ENCODE peak calls at places on chromosomes 3 and 15, in five cellular contexts. B is ovary, K is stomach, A is breast epithelium, Z is A549. F is an unnamed sample.

GRCh38 chr3:128620268-128620691 is 30.3 kb downstream of the RPN1 start:
- DNase-seq in Z (no peak), K (no peak), A (peak), B (no peak), F (no peak)

GRCh38 chr3:14522129-14522691 is 17.9 kb downstream of the GRIP2 start:
- DNase-seq in B (peak), A (peak), K (no peak), Z (no peak), F (peak)

GRCh38 chr15:95663156-95663831 is 667.2 kb upstream of the NR2F2 start:
- DNase-seq in K (no peak), Z (no peak), A (no peak), B (no peak), F (no peak)

GRCh38 chr3:55669133-55669532 is 182.0 kb upstream of the WNT5A start:
- DNase-seq in A (no peak), K (no peak), Z (no peak), B (no peak), F (no peak)

GRCh38 chr3:16404349-16404895 is 109.1 kb downstream of the RFTN1 start:
- DNase-seq in A (no peak), Z (no peak), K (no peak), B (no peak), F (no peak)

GRCh38 chr3:28053759-28054158 is 187.7 kb upstream of the CMC1 start:
- DNase-seq in K (no peak), B (no peak), Z (peak), A (no peak), F (no peak)

GRCh38 chr3:70256566-70256965 is 55.9 kb downstream of the MDFIC2 start:
- DNase-seq in B (no peak), A (no peak), K (no peak), Z (no peak), F (no peak)

GRCh38 chr15:66803182-66803729 is 101.2 kb downstream of the SMAD6 start:
- DNase-seq in B (peak), Z (peak), K (peak), A (peak), F (peak)

GRCh38 chr3:12177131-12177530 is 18.4 kb upstream of the TIMP4 start:
- DNase-seq in K (no peak), B (no peak), Z (no peak), A (no peak), F (no peak)

GRCh38 chr3:177596822-177597271 is 399.6 kb upstream of the TBL1XR1 start:
- DNase-seq in Z (no peak), B (no peak), A (no peak), K (no peak), F (no peak)

GRCh38 chr3:66115858-66116654 is 77.3 kb upstream of the MAGI1 start:
- DNase-seq in K (peak), Z (peak), B (no peak), A (peak), F (peak)

GRCh38 chr15:42046597-42046996 is 25.8 kb upstream of the PLA2G4E start:
- DNase-seq in A (no peak), K (no peak), Z (peak), B (no peak), F (no peak)

GRCh38 chr15:68833734-68834334 is 13.1 kb upstream of the ANP32A start:
- DNase-seq in K (no peak), A (no peak), Z (no peak), B (no peak), F (no peak)

GRCh38 chr3:5766848-5767247 is 579.3 kb downstream of the EDEM1 start:
- DNase-seq in K (no peak), Z (no peak), A (no peak), B (no peak), F (no peak)

GRCh38 chr3:133301731-133302130 is 98.1 kb upstream of the BFSP2 start:
- DNase-seq in B (no peak), A (no peak), K (no peak), Z (no peak), F (no peak)

GRCh38 chr3:175656451-175656850 is 797.3 kb downstream of the NAALADL2 start:
- DNase-seq in A (no peak), B (no peak), K (no peak), Z (no peak), F (no peak)

GRCh38 chr3:37453393-37454391 is 279.3 kb upstream of the LRRFIP2 start:
- DNase-seq in Z (no peak), B (peak), K (peak), A (peak), F (no peak)

GRCh38 chr15:81282911-81283310 is 41.0 kb downstream of the STARD5 start:
- DNase-seq in A (no peak), K (no peak), B (no peak), Z (no peak), F (peak)

GRCh38 chr3:20043398-20043797 is 3.2 kb downstream of the KAT2B start:
- DNase-seq in Z (no peak), K (peak), B (peak), A (peak), F (peak)

GRCh38 chr3:166284994-166285393 is 447.8 kb upstream of the BCHE start:
- DNase-seq in B (no peak), Z (no peak), K (no peak), A (no peak), F (no peak)

GRCh38 chr3:148866261-148866660 is 1.2 kb downstream of the CPA3 start:
- DNase-seq in Z (no peak), B (no peak), K (no peak), A (no peak), F (no peak)

GRCh38 chr3:129577925-129578742 is 28.3 kb downstream of the PLXND1 start:
- DNase-seq in A (no peak), K (no peak), B (peak), Z (no peak), F (no peak)

GRCh38 chr3:150544726-150545125 is 1.6 kb downstream of the SERP1 start:
- DNase-seq in K (no peak), B (no peak), A (no peak), Z (no peak), F (no peak)

GRCh38 chr3:14477311-14477935 is 62.7 kb downstream of the GRIP2 start:
- DNase-seq in A (no peak), B (no peak), Z (no peak), K (no peak), F (no peak)

GRCh38 chr3:8945890-8946590 is 17.2 kb downstream of the RAD18 start:
- DNase-seq in Z (no peak), K (no peak), B (no peak), A (no peak), F (no peak)

GRCh38 chr15:101615414-101615985 is 36.7 kb downstream of the TM2D3 start:
- DNase-seq in B (no peak), K (no peak), Z (no peak), A (no peak), F (no peak)

GRCh38 chr3:52432225-52432624 is 12.7 kb downstream of the SEMA3G start:
- DNase-seq in B (no peak), K (no peak), A (peak), Z (no peak), F (no peak)

GRCh38 chr3:126493731-126494130 is 18.0 kb upstream of the ZXDC start:
- DNase-seq in A (no peak), Z (no peak), B (no peak), K (no peak), F (no peak)

GRCh38 chr3:127856801-127857200 is 34.5 kb upstream of the MGLL start:
- DNase-seq in Z (no peak), B (no peak), A (no peak), K (no peak), F (no peak)

GRCh38 chr3:71156062-71156665 is 427.4 kb downstream of the FOXP1 start:
- DNase-seq in Z (no peak), A (no peak), B (no peak), K (no peak), F (no peak)

GRCh38 chr3:129304553-129305222 is 26.0 kb downstream of the HMCES start:
- DNase-seq in A (no peak), B (no peak), Z (no peak), K (no peak), F (no peak)

DNA sequence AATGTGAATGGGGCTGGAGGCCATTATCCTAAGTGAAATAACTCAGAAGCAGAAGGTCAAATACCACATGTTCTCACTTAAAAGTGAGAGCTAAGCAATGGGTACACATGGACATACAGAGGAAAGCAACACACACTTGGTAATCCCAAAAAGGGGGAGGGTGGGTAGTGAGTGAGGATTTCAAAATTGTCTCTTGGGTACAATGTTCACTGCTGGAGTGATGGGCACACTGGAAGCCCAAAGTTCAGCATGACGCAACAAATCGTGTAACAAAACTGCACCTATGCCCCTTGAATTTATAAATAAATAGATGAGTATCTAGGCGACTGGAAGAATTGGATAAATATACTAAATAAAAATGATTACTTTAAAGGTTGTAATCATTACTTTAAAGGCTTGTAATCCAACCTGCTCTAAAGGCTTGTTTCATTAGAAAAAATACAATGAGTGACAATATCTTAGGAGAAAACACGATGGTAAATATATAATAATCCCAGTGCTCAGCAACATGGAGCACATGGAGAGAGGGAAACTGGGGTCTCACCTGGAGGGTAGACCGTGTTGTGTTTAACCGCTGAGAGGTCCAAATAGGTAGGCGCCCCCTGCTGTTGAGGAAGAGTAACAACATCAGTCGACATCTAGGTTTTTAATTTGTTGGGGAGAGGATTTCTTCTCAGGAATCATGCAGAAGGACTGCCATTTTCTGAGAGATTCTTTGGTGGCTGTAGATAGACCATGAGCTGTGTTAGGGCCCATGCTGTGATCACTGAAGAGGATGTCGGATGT is 78.5 kb upstream of the ROBO1 start:
- DNase-seq in B (no peak), K (no peak), Z (no peak), A (no peak), F (no peak)
- TF ChIP-seq CTCF in B (no peak), K (no peak), Z (no peak), A (no peak), F (no peak)

GRCh38 chr3:156811092-156811862 is 14.9 kb upstream of the LEKR1 start:
- DNase-seq in K (no peak), B (no peak), Z (no peak), A (no peak), F (no peak)

GRCh38 chr3:156816091-156816793 is 9.9 kb upstream of the LEKR1 start:
- DNase-seq in B (peak), Z (no peak), A (no peak), K (peak), F (peak)

GRCh38 chr3:156816794-156817741 is 9.1 kb upstream of the LEKR1 start:
- DNase-seq in A (peak), Z (peak), K (peak), B (peak), F (peak)

GRCh38 chr3:156814295-156814694 is 11.9 kb upstream of the LEKR1 start:
- DNase-seq in Z (no peak), A (no peak), B (no peak), K (no peak), F (no peak)

GRCh38 chr3:156812521-156813335 is 13.4 kb upstream of the LEKR1 start:
- DNase-seq in B (no peak), K (no peak), Z (peak), A (no peak), F (no peak)
- H3K27ac ChIP-seq in B (no peak), K (peak), Z (peak), A (peak), F (peak)

GRCh38 chr3:32457971-32458471 is 44.6 kb downstream of the CMTM6 start:
- DNase-seq in B (no peak), K (no peak), A (no peak), Z (no peak), F (no peak)
- TF ChIP-seq POLR2A in B (no peak), K (no peak), A (no peak), Z (no peak), F (no peak)

GRCh38 chr15:37793851-37794250 is 140.6 kb upstream of the TMCO5A start:
- DNase-seq in Z (no peak), A (no peak), K (no peak), B (no peak), F (no peak)
- TF ChIP-seq CTCF in Z (no peak), A (no peak), K (no peak), B (no peak), F (no peak)

GRCh38 chr3:151864423-151865101 is 8.9 kb upstream of the SUCNR1 start:
- DNase-seq in K (no peak), Z (no peak), B (no peak), A (no peak), F (no peak)

GRCh38 chr3:151856106-151856505 is 17.3 kb upstream of the SUCNR1 start:
- DNase-seq in Z (no peak), A (no peak), B (no peak), K (no peak), F (no peak)

GRCh38 chr3:151863611-151864010 is 9.8 kb upstream of the SUCNR1 start:
- DNase-seq in K (no peak), B (no peak), Z (no peak), A (no peak), F (no peak)

GRCh38 chr3:151859905-151860304 is 13.5 kb upstream of the SUCNR1 start:
- DNase-seq in A (no peak), K (no peak), B (no peak), Z (no peak), F (no peak)

GRCh38 chr3:151859125-151859741 is 14.2 kb upstream of the SUCNR1 start:
- DNase-seq in Z (no peak), A (no peak), K (no peak), B (no peak), F (no peak)
- H3K27ac ChIP-seq in Z (no peak), A (no peak), K (no peak), B (no peak), F (no peak)

F was measured in suprapubic skin.